ENCODE peak calls at places on chromosomes 7 and 10, in ten cellular contexts. D, J, E, Q, F, W, U, O, I and Z are unnamed samples.
A peak's percentile ranks its signal among the peaks of the same experiment; 100 is the strongest.

GRCh38 chr7:127758845-127759244 is 106.9 kb downstream of the SND1 start:
- DNase-seq in D (no peak), J (no peak), E (no peak), Q (no peak), F (no peak), W (no peak), U (no peak), O (no peak), I (no peak), Z (no peak)

GRCh38 chr7:2036786-2037185 is 196.0 kb downstream of the MAD1L1 start:
- DNase-seq in D (no peak), J (no peak), E (no peak), Q (no peak), F (no peak), W (no peak), U (no peak), O (peak; percentile 3), I (no peak), Z (no peak)

GRCh38 chr10:5861269-5862031 is 28.2 kb downstream of the ANKRD16 start:
- DNase-seq in D (no peak), J (no peak), E (no peak), Q (no peak), F (peak; percentile 57), W (no peak), U (peak; percentile 52), O (no peak), I (peak; percentile 68), Z (peak; percentile 47)

GRCh38 chr7:34430456-34430855 is 227.6 kb upstream of the NPSR1 start:
- DNase-seq in D (no peak), J (no peak), E (no peak), Q (no peak), F (peak; percentile 65), W (no peak), U (peak; percentile 27), O (no peak), I (peak; percentile 95), Z (peak; percentile 65)

GRCh38 chr7:44463169-44463808 is 27.2 kb downstream of the NUDCD3 start:
- DNase-seq in D (no peak), J (no peak), E (no peak), Q (no peak), F (peak; percentile 37), W (no peak), U (no peak), O (no peak), I (peak; percentile 41), Z (peak; percentile 18)

GRCh38 chr7:98559958-98560357 is 57.1 kb upstream of the NPTX2 start:
- DNase-seq in D (no peak), J (no peak), E (no peak), Q (no peak), F (no peak), W (no peak), U (no peak), O (no peak), I (peak; percentile 4), Z (peak; percentile 16)

GRCh38 chr10:51073461-51074237 is 638 bp upstream of the PRKG1 start:
- DNase-seq in D (no peak), J (no peak), E (peak; percentile 68), Q (no peak), F (peak; percentile 51), W (peak; percentile 21), U (peak; percentile 14), O (peak; percentile 38), I (peak; percentile 15), Z (peak; percentile 67)

GRCh38 chr7:158829342-158830210 is at the start of gene ESYT2:
- DNase-seq in D (peak; percentile 98), J (peak; percentile 100), E (peak; percentile 97), Q (peak; percentile 88), F (peak; percentile 99), W (peak; percentile 100), U (peak; percentile 95), O (peak; percentile 100), I (peak; percentile 98), Z (peak; percentile 99)

GRCh38 chr7:447523-447922 is 72.1 kb downstream of the PDGFA start:
- DNase-seq in D (no peak), J (no peak), E (no peak), Q (no peak), F (no peak), W (no peak), U (no peak), O (no peak), I (no peak), Z (no peak)